ENCODE peak calls at places on chromosomes 1 and 21, in eight cellular contexts. One of them, this sample, is unnamed.

GRCh38 chr1:117615474-117615873 is 9.6 kb downstream of the TENT5C start:
- DNase-seq in AG04450: no peak
- DNase-seq in dorsolateral prefrontal cortex: no peak
- DNase-seq in pulmonary artery endothelial cell: no peak
- DNase-seq in choroid plexus epithelial cell: no peak
- DNase-seq in M059J: no peak
- DNase-seq in ovary: no peak
- DNase-seq in GDM1: no peak
- DNase-seq in this sample: peak

GRCh38 chr1:226107471-226108460 is 45.2 kb downstream of the H3-3A start:
- DNase-seq in AG04450: no peak
- DNase-seq in dorsolateral prefrontal cortex: no peak
- DNase-seq in pulmonary artery endothelial cell: no peak
- DNase-seq in choroid plexus epithelial cell: no peak
- DNase-seq in M059J: no peak
- DNase-seq in ovary: no peak
- DNase-seq in GDM1: no peak
- DNase-seq in this sample: no peak

GRCh38 chr1:201149400-201149799 is 4.9 kb downstream of the TMEM9 start:
- DNase-seq in AG04450: no peak
- DNase-seq in dorsolateral prefrontal cortex: no peak
- DNase-seq in pulmonary artery endothelial cell: no peak
- DNase-seq in choroid plexus epithelial cell: peak
- DNase-seq in M059J: peak
- DNase-seq in ovary: no peak
- DNase-seq in GDM1: no peak
- DNase-seq in this sample: no peak

GRCh38 chr1:200131551-200132125 is 104.1 kb downstream of the NR5A2 start:
- DNase-seq in AG04450: no peak
- DNase-seq in dorsolateral prefrontal cortex: no peak
- DNase-seq in pulmonary artery endothelial cell: no peak
- DNase-seq in choroid plexus epithelial cell: peak
- DNase-seq in M059J: peak
- DNase-seq in ovary: no peak
- DNase-seq in GDM1: no peak
- DNase-seq in this sample: no peak

GRCh38 chr1:21673277-21673780 is 4.2 kb upstream of the RAP1GAP start:
- DNase-seq in AG04450: no peak
- DNase-seq in dorsolateral prefrontal cortex: no peak
- DNase-seq in pulmonary artery endothelial cell: no peak
- DNase-seq in choroid plexus epithelial cell: peak
- DNase-seq in M059J: peak
- DNase-seq in ovary: peak
- DNase-seq in GDM1: no peak
- DNase-seq in this sample: no peak

GRCh38 chr1:171313319-171313834 is 606 bp upstream of the FMO4 start:
- DNase-seq in AG04450: no peak
- DNase-seq in dorsolateral prefrontal cortex: no peak
- DNase-seq in pulmonary artery endothelial cell: no peak
- DNase-seq in choroid plexus epithelial cell: no peak
- DNase-seq in M059J: no peak
- DNase-seq in ovary: no peak
- DNase-seq in GDM1: no peak
- DNase-seq in this sample: no peak

GRCh38 chr1:173410794-173411236 is 66.3 kb upstream of the PRDX6 start:
- DNase-seq in AG04450: no peak
- DNase-seq in dorsolateral prefrontal cortex: no peak
- DNase-seq in pulmonary artery endothelial cell: no peak
- DNase-seq in choroid plexus epithelial cell: no peak
- DNase-seq in M059J: no peak
- DNase-seq in ovary: no peak
- DNase-seq in GDM1: no peak
- DNase-seq in this sample: no peak

GRCh38 chr1:48236716-48237470 is 14.4 kb downstream of the SLC5A9 start:
- DNase-seq in AG04450: no peak
- DNase-seq in dorsolateral prefrontal cortex: no peak
- DNase-seq in pulmonary artery endothelial cell: no peak
- DNase-seq in choroid plexus epithelial cell: peak
- DNase-seq in M059J: peak
- DNase-seq in ovary: no peak
- DNase-seq in GDM1: peak
- DNase-seq in this sample: no peak

GRCh38 chr1:106225406-106225805 is 831.1 kb upstream of the PRMT6 start:
- DNase-seq in AG04450: no peak
- DNase-seq in dorsolateral prefrontal cortex: no peak
- DNase-seq in pulmonary artery endothelial cell: no peak
- DNase-seq in choroid plexus epithelial cell: no peak
- DNase-seq in M059J: no peak
- DNase-seq in ovary: no peak
- DNase-seq in GDM1: no peak
- DNase-seq in this sample: no peak

GRCh38 chr1:34088001-34088400 is 77.0 kb downstream of the CSMD2 start:
- DNase-seq in AG04450: no peak
- DNase-seq in dorsolateral prefrontal cortex: no peak
- DNase-seq in pulmonary artery endothelial cell: no peak
- DNase-seq in choroid plexus epithelial cell: no peak
- DNase-seq in M059J: no peak
- DNase-seq in ovary: no peak
- DNase-seq in GDM1: no peak
- DNase-seq in this sample: no peak

GRCh38 chr1:83787246-83787998 is 211.5 kb downstream of the TTLL7 start:
- DNase-seq in AG04450: no peak
- DNase-seq in dorsolateral prefrontal cortex: no peak
- DNase-seq in pulmonary artery endothelial cell: no peak
- DNase-seq in choroid plexus epithelial cell: no peak
- DNase-seq in M059J: no peak
- DNase-seq in ovary: no peak
- DNase-seq in GDM1: no peak
- DNase-seq in this sample: no peak

GRCh38 chr1:107858323-107858722 is 106.7 kb downstream of the VAV3 start:
- DNase-seq in AG04450: no peak
- DNase-seq in dorsolateral prefrontal cortex: no peak
- DNase-seq in pulmonary artery endothelial cell: no peak
- DNase-seq in choroid plexus epithelial cell: no peak
- DNase-seq in M059J: no peak
- DNase-seq in ovary: no peak
- DNase-seq in GDM1: no peak
- DNase-seq in this sample: no peak

GRCh38 chr1:23574265-23574754 is 15.0 kb upstream of the ID3 start:
- DNase-seq in AG04450: no peak
- DNase-seq in dorsolateral prefrontal cortex: no peak
- DNase-seq in pulmonary artery endothelial cell: no peak
- DNase-seq in choroid plexus epithelial cell: no peak
- DNase-seq in M059J: peak
- DNase-seq in ovary: no peak
- DNase-seq in GDM1: no peak
- DNase-seq in this sample: no peak

GRCh38 chr1:94255476-94255875 is 18.1 kb upstream of the ARHGAP29 start:
- DNase-seq in AG04450: no peak
- DNase-seq in dorsolateral prefrontal cortex: no peak
- DNase-seq in pulmonary artery endothelial cell: no peak
- DNase-seq in choroid plexus epithelial cell: no peak
- DNase-seq in M059J: peak
- DNase-seq in ovary: no peak
- DNase-seq in GDM1: no peak
- DNase-seq in this sample: no peak

GRCh38 chr21:44973598-44973997 is 33.8 kb downstream of the SLX9 start:
- DNase-seq in AG04450: no peak
- DNase-seq in dorsolateral prefrontal cortex: no peak
- DNase-seq in pulmonary artery endothelial cell: no peak
- DNase-seq in choroid plexus epithelial cell: no peak
- DNase-seq in M059J: no peak
- DNase-seq in ovary: no peak
- DNase-seq in GDM1: no peak
- DNase-seq in this sample: no peak

GRCh38 chr1:176051902-176052518 is 155.1 kb downstream of the COP1 start:
- DNase-seq in AG04450: no peak
- DNase-seq in dorsolateral prefrontal cortex: no peak
- DNase-seq in pulmonary artery endothelial cell: no peak
- DNase-seq in choroid plexus epithelial cell: peak
- DNase-seq in M059J: no peak
- DNase-seq in ovary: no peak
- DNase-seq in GDM1: no peak
- DNase-seq in this sample: no peak

GRCh38 chr21:45910548-45911221 is 70.9 kb upstream of the COL6A1 start:
- DNase-seq in AG04450: no peak
- DNase-seq in dorsolateral prefrontal cortex: no peak
- DNase-seq in pulmonary artery endothelial cell: no peak
- DNase-seq in choroid plexus epithelial cell: no peak
- DNase-seq in M059J: peak
- DNase-seq in ovary: no peak
- DNase-seq in GDM1: no peak
- DNase-seq in this sample: no peak

GRCh38 chr1:43868741-43869067 is 64.9 kb upstream of the ARTN start:
- DNase-seq in AG04450: peak
- DNase-seq in dorsolateral prefrontal cortex: no peak
- DNase-seq in pulmonary artery endothelial cell: no peak
- DNase-seq in choroid plexus epithelial cell: peak
- DNase-seq in M059J: peak
- DNase-seq in ovary: no peak
- DNase-seq in GDM1: no peak
- DNase-seq in this sample: no peak

GRCh38 chr21:21396424-21396823 is 398.2 kb downstream of the NCAM2 start:
- DNase-seq in AG04450: no peak
- DNase-seq in dorsolateral prefrontal cortex: no peak
- DNase-seq in pulmonary artery endothelial cell: no peak
- DNase-seq in choroid plexus epithelial cell: no peak
- DNase-seq in M059J: no peak
- DNase-seq in ovary: no peak
- DNase-seq in GDM1: no peak
- DNase-seq in this sample: no peak

GRCh38 chr1:63777286-63777685 is 3.5 kb downstream of the ROR1 start:
- DNase-seq in AG04450: no peak
- DNase-seq in dorsolateral prefrontal cortex: no peak
- DNase-seq in pulmonary artery endothelial cell: no peak
- DNase-seq in choroid plexus epithelial cell: no peak
- DNase-seq in M059J: no peak
- DNase-seq in ovary: no peak
- DNase-seq in GDM1: no peak
- DNase-seq in this sample: no peak

GRCh38 chr1:201624741-201625646 is 86.1 kb downstream of the NAV1 start:
- DNase-seq in AG04450: peak
- DNase-seq in dorsolateral prefrontal cortex: no peak
- DNase-seq in pulmonary artery endothelial cell: no peak
- DNase-seq in choroid plexus epithelial cell: peak
- DNase-seq in M059J: peak
- DNase-seq in ovary: no peak
- DNase-seq in GDM1: no peak
- DNase-seq in this sample: no peak

GRCh38 chr21:31756787-31757186 is 24.9 kb upstream of the SCAF4 start:
- DNase-seq in AG04450: no peak
- DNase-seq in dorsolateral prefrontal cortex: no peak
- DNase-seq in pulmonary artery endothelial cell: no peak
- DNase-seq in choroid plexus epithelial cell: no peak
- DNase-seq in M059J: no peak
- DNase-seq in ovary: no peak
- DNase-seq in GDM1: no peak
- DNase-seq in this sample: no peak

GRCh38 chr1:231139125-231139649 is 22.7 kb upstream of the TRIM67 start:
- DNase-seq in AG04450: no peak
- DNase-seq in dorsolateral prefrontal cortex: no peak
- DNase-seq in pulmonary artery endothelial cell: peak
- DNase-seq in choroid plexus epithelial cell: peak
- DNase-seq in M059J: peak
- DNase-seq in ovary: no peak
- DNase-seq in GDM1: no peak
- DNase-seq in this sample: no peak